ENCODE peak calls at places on chromosome 21, in nine cellular contexts. S is germinal center; E is AG09319; F is ureter; P is kidney glomerular epithelial cell; U is central memory CD4-positive, alpha-beta T cell; I is astrocyte of the hippocampus; K is myocyte; X is cortex of kidney. G is an unnamed sample.

GRCh38 chr21:16579538-16579937 is 849.8 kb downstream of the USP25 start:
- DNase-seq in E (no peak), U (no peak), P (no peak), X (no peak), F (no peak), K (peak; percentile 32), S (no peak), I (no peak), G (peak; percentile 93)

GRCh38 chr21:41583274-41583790 is 75.4 kb upstream of the TMPRSS2 start:
- DNase-seq in I (peak; percentile 27), E (no peak), X (no peak), P (peak; percentile 63), K (no peak), U (no peak), F (peak; percentile 65), S (no peak), G (no peak)

GRCh38 chr21:44394733-44395132 is 41.3 kb downstream of the TRPM2 start:
- DNase-seq in I (no peak), S (no peak), P (no peak), K (no peak), U (no peak), X (no peak), F (no peak), E (no peak), G (no peak)

GRCh38 chr21:31235671-31236450 is 108.2 kb downstream of the TIAM1 start:
- DNase-seq in F (no peak), I (peak; percentile 71), P (peak; percentile 88), E (no peak), X (no peak), S (no peak), K (peak; percentile 78), U (no peak), G (no peak)

GRCh38 chr21:36981049-36981391 is 14.6 kb upstream of the HLCS start:
- DNase-seq in P (no peak), S (no peak), X (no peak), E (no peak), I (no peak), K (no peak), F (no peak), U (no peak), G (no peak)

GRCh38 chr21:46404306-46404705 is 54.4 kb upstream of the DIP2A start:
- DNase-seq in K (no peak), X (no peak), U (no peak), E (no peak), P (no peak), F (no peak), S (no peak), I (no peak), G (no peak)

GRCh38 chr21:38488640-38489282 is 9.5 kb downstream of the ERG start:
- DNase-seq in X (no peak), K (no peak), E (no peak), S (no peak), I (no peak), U (no peak), P (no peak), F (no peak), G (no peak)

GRCh38 chr21:14120091-14120734 is 90.5 kb downstream of the LIPI start:
- DNase-seq in E (no peak), F (no peak), X (no peak), P (no peak), S (peak; percentile 24), U (no peak), I (peak; percentile 3), K (peak; percentile 9), G (peak; percentile 74)

GRCh38 chr21:26077523-26077922 is 93.0 kb downstream of the APP start:
- DNase-seq in U (no peak), I (no peak), K (peak; percentile 80), F (no peak), X (no peak), P (no peak), E (no peak), S (no peak), G (no peak)

GRCh38 chr21:33229776-33230517 is at the start of gene IFNAR2:
- DNase-seq in E (no peak), S (peak; percentile 94), U (peak; percentile 56), P (peak; percentile 51), K (peak; percentile 82), I (peak; percentile 90), F (peak; percentile 79), X (no peak), G (peak; percentile 82)

G was measured in RPMI8226.